ENCODE peak calls at places on chromosomes 11 and 22, in nine cellular contexts. O is PC-3, D is body of pancreas, A is neural crest cell, K is HL-60, S is GM13977, X is glutamatergic neuron, Y is GM10248, U is prostate gland. C is an unnamed sample.

GRCh38 chr11:2762031-2762380 is 62.2 kb upstream of the KCNQ1OT1 start:
- DNase-seq in O (no peak), D (no peak), A (no peak), K (no peak), S (no peak), X (no peak), Y (no peak), U (no peak), C (no peak)

GRCh38 chr11:126477526-126478275 is 122.2 kb downstream of the ST3GAL4 start:
- DNase-seq in O (no peak), D (no peak), A (no peak), K (peak), S (no peak), X (no peak), Y (no peak), U (no peak), C (no peak)

GRCh38 chr11:122085264-122085663 is 30.8 kb downstream of the BLID start:
- DNase-seq in O (peak), D (no peak), A (no peak), K (no peak), S (no peak), X (no peak), Y (no peak), U (no peak), C (peak)

GRCh38 chr22:47022075-47022473 is 259.6 kb downstream of the TBC1D22A start:
- DNase-seq in O (no peak), D (no peak), A (no peak), K (no peak), S (no peak), X (no peak), Y (no peak), U (no peak), C (no peak)

GRCh38 chr11:106585061-106585460 is 433.2 kb downstream of the GUCY1A2 start:
- DNase-seq in O (peak), D (no peak), A (no peak), K (no peak), S (no peak), X (no peak), Y (no peak), U (no peak), C (no peak)

GRCh38 chr22:22685586-22685985 is 41.2 kb downstream of the GGTLC2 start:
- DNase-seq in O (no peak), D (no peak), A (no peak), K (no peak), S (no peak), X (no peak), Y (no peak), U (no peak), C (no peak)

GRCh38 chr11:66835762-66836405 is 7.4 kb upstream of the RCE1 start:
- DNase-seq in O (no peak), D (no peak), A (no peak), K (no peak), S (no peak), X (no peak), Y (no peak), U (no peak), C (no peak)

GRCh38 chr11:59754859-59755700 is at the start of gene STX3:
- DNase-seq in O (peak), D (peak), A (peak), K (peak), S (peak), X (peak), Y (peak), U (peak), C (peak)

GRCh38 chr22:36367479-36367878 is 20.3 kb downstream of the MYH9 start:
- DNase-seq in O (no peak), D (peak), A (no peak), K (no peak), S (no peak), X (no peak), Y (no peak), U (no peak), C (no peak)

GRCh38 chr22:42856179-42856864 is 751 bp downstream of the ARFGAP3 start:
- DNase-seq in O (no peak), D (peak), A (no peak), K (peak), S (peak), X (no peak), Y (no peak), U (peak), C (peak)

GRCh38 chr11:73931039-73931645 is 19.7 kb upstream of the DNAJB13 start:
- DNase-seq in O (peak), D (peak), A (peak), K (peak), S (peak), X (no peak), Y (peak), U (no peak), C (peak)
- TF ChIP-seq CTCF in O (peak), D (no peak), A (peak), K (no peak), S (peak), X (peak), Y (no peak), U (no peak), C (peak)

GRCh38 chr11:93131709-93132108 is 66.1 kb downstream of the SLC36A4 start:
- DNase-seq in O (peak), D (no peak), A (no peak), K (no peak), S (no peak), X (no peak), Y (no peak), U (no peak), C (no peak)
- TF ChIP-seq CTCF in O (peak), D (no peak), A (peak), K (no peak), S (peak), X (no peak), Y (peak), U (no peak), C (no peak)

DNA sequence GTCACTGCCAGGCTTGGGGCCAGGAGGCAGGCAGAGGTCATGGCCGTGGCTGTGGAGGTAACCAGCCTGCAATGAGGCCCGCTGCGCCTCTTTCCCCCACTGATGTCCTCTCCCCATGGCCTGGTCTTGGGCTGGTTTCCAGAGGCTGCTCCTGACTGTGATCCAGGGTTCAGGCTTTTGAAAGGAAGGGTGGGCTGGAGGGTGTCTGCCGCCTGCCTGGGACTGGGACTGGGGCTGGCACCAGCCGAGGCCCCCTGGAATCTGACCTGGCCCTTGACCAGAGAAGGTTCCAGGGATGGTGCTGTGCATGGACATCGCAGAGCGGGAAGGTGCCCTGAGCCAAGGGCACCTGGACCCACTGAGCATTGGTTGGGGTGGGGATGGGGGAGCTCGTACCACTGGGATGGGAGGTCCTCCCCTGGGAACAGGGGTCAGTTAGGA is 59.6 kb upstream of the THY1 start:
- DNase-seq in O (no peak), D (no peak), A (no peak), K (no peak), S (no peak), X (no peak), Y (no peak), U (no peak), C (no peak)
- TF ChIP-seq CTCF in O (no peak), D (no peak), A (no peak), K (no peak), S (no peak), X (no peak), Y (no peak), U (no peak), C (no peak)

GRCh38 chr11:119533931-119534694 is 111.1 kb upstream of the THY1 start:
- DNase-seq in O (peak), D (peak), A (peak), K (peak), S (peak), X (peak), Y (peak), U (peak), C (peak)

GRCh38 chr11:119533462-119533861 is 110.5 kb upstream of the THY1 start:
- DNase-seq in O (no peak), D (no peak), A (no peak), K (no peak), S (no peak), X (no peak), Y (no peak), U (no peak), C (no peak)

GRCh38 chr11:119537641-119538253 is 114.8 kb upstream of the THY1 start:
- DNase-seq in O (no peak), D (no peak), A (no peak), K (no peak), S (no peak), X (no peak), Y (no peak), U (no peak), C (no peak)

GRCh38 chr11:119538748-119539147 is 115.8 kb upstream of the THY1 start:
- DNase-seq in O (no peak), D (peak), A (no peak), K (peak), S (no peak), X (no peak), Y (no peak), U (no peak), C (no peak)

DNA sequence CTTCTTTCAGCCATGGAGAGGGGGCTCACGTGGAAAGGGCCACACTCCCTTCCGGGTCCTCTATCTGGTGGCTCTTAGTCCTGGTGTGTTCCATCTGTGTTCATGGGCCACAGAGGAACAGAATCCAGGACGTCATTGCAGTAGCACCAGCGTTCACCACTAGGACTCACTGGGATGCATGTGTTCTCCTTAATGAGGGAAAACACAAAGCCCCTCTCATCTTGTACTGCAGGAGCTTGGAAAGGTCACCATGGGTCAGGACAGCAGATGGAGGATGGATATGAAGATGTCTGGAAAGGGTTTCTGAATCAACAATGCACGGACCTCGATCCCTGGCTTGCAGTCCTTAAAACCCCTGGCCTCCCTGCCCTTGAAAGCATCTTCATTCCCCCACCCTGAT is 113.8 kb upstream of the THY1 start:
- DNase-seq in O (no peak), D (no peak), A (no peak), K (no peak), S (no peak), X (no peak), Y (peak), U (no peak), C (no peak)
- TF ChIP-seq CTCF in O (no peak), D (no peak), A (no peak), K (no peak), S (no peak), X (peak), Y (no peak), U (no peak), C (no peak)

GRCh38 chr11:9755561-9755960 is 91.7 kb downstream of the SWAP70 start:
- DNase-seq in O (no peak), D (no peak), A (no peak), K (no peak), S (no peak), X (no peak), Y (no peak), U (no peak), C (no peak)
- TF ChIP-seq CTCF in O (no peak), D (no peak), A (no peak), K (no peak), S (no peak), X (no peak), Y (no peak), U (no peak), C (no peak)

GRCh38 chr22:38124236-38124974 is 13.9 kb upstream of the BAIAP2L2 start:
- DNase-seq in O (no peak), D (no peak), A (no peak), K (no peak), S (no peak), X (no peak), Y (no peak), U (no peak), C (peak)
- TF ChIP-seq CTCF in O (no peak), D (no peak), A (no peak), K (no peak), S (no peak), X (peak), Y (no peak), U (no peak), C (no peak)

GRCh38 chr11:46381046-46381835 is at the start of gene MDK:
- DNase-seq in O (no peak), D (no peak), A (peak), K (no peak), S (peak), X (peak), Y (peak), U (no peak), C (no peak)

GRCh38 chr11:46383974-46384701 is 2.7 kb downstream of the MDK start:
- DNase-seq in O (peak), D (no peak), A (no peak), K (no peak), S (no peak), X (no peak), Y (no peak), U (no peak), C (peak)

GRCh38 chr11:46381836-46382643 is 571 bp downstream of the MDK start:
- DNase-seq in O (no peak), D (no peak), A (no peak), K (no peak), S (peak), X (peak), Y (peak), U (no peak), C (no peak)

GRCh38 chr11:46383404-46383758 is 1.9 kb downstream of the MDK start:
- DNase-seq in O (no peak), D (no peak), A (no peak), K (no peak), S (no peak), X (no peak), Y (no peak), U (no peak), C (no peak)

GRCh38 chr11:46382644-46383403 is 1.4 kb downstream of the MDK start:
- DNase-seq in O (peak), D (peak), A (no peak), K (no peak), S (no peak), X (peak), Y (no peak), U (no peak), C (no peak)
- TF ChIP-seq CTCF in O (peak), D (no peak), A (peak), K (peak), S (peak), X (peak), Y (no peak), U (peak), C (peak)

DNA sequence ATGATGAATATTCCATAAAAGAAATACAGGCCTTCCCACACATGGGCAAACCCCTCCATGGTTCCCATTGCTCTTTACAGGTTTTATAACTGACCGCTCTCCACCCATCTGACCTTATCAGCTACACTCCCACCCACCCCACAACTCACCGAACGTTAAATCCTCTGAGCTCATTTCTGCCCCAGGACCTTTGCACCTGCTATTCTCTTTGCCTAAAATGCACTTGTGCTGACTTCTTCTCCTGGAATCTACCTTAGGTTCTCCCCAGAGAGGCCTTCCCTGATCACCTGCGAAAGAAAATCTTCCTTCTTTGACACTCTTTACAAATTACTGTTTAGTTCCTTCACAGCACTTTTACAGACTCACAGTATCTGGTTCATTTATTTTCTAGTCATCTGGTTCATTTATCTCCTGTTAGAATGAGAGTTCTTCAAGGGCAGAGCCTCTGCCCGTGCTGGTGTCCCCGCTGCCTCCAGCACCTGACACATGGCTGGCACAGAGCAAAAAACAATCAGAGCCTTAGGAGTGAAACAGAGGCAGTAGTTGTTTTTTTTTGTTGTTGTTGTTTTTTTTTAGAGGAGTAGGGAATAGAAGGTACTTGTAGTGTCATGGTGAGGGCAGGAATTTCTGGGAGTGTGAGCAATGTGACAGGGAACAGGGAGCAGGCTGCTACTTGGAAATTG is 21.6 kb upstream of the GRK3 start:
- DNase-seq in O (no peak), D (no peak), A (no peak), K (no peak), S (no peak), X (no peak), Y (no peak), U (no peak), C (no peak)
- TF ChIP-seq CTCF in O (no peak), D (no peak), A (no peak), K (no peak), S (no peak), X (no peak), Y (no peak), U (no peak), C (no peak)

GRCh38 chr11:124536520-124536919 is 6.9 kb downstream of the OR8B12 start:
- DNase-seq in O (peak), D (peak), A (no peak), K (peak), S (no peak), X (no peak), Y (no peak), U (peak), C (no peak)
- TF ChIP-seq CTCF in O (peak), D (no peak), A (no peak), K (peak), S (no peak), X (no peak), Y (no peak), U (no peak), C (no peak)